ENCODE peak calls at places on chromosomes 16 and 17, in five cellular contexts. One of them, this sample, is unnamed.

GRCh38 chr16:85643631-85644030 is 30.5 kb downstream of the GSE1 start:
- DNase-seq in mesothelial cell of epicardium: no peak
- DNase-seq in adrenal gland: no peak
- DNase-seq in WTC11: no peak
- DNase-seq in AG10803: no peak
- DNase-seq in this sample: no peak

GRCh38 chr16:154223-155030 is 2.0 kb downstream of the HBZ start:
- DNase-seq in mesothelial cell of epicardium: no peak
- DNase-seq in AG10803: no peak
- DNase-seq in adrenal gland: no peak
- DNase-seq in WTC11: no peak
- DNase-seq in this sample: no peak

GRCh38 chr16:53449816-53450517 is 15.7 kb downstream of the RBL2 start:
- DNase-seq in AG10803: no peak
- DNase-seq in adrenal gland: no peak
- DNase-seq in mesothelial cell of epicardium: no peak
- DNase-seq in WTC11: no peak
- DNase-seq in this sample: no peak

GRCh38 chr17:79777844-79778503 is at the start of gene CBX2:
- DNase-seq in mesothelial cell of epicardium: peak
- DNase-seq in AG10803: peak
- DNase-seq in WTC11: peak
- DNase-seq in adrenal gland: peak
- DNase-seq in this sample: peak

GRCh38 chr16:29761882-29762281 is 16.1 kb upstream of the C16orf54 start:
- DNase-seq in AG10803: no peak
- DNase-seq in WTC11: no peak
- DNase-seq in mesothelial cell of epicardium: no peak
- DNase-seq in adrenal gland: peak
- DNase-seq in this sample: no peak

GRCh38 chr17:57594767-57595166 is 150.3 kb downstream of the CCDC182 start:
- DNase-seq in WTC11: no peak
- DNase-seq in mesothelial cell of epicardium: no peak
- DNase-seq in AG10803: no peak
- DNase-seq in adrenal gland: no peak
- DNase-seq in this sample: no peak

GRCh38 chr17:1574697-1575471 is 12.3 kb upstream of the PITPNA start:
- DNase-seq in mesothelial cell of epicardium: no peak
- DNase-seq in WTC11: peak
- DNase-seq in AG10803: no peak
- DNase-seq in adrenal gland: no peak
- DNase-seq in this sample: no peak

GRCh38 chr17:13597723-13598347 is 3.9 kb downstream of the HS3ST3A1 start:
- DNase-seq in WTC11: peak
- DNase-seq in adrenal gland: peak
- DNase-seq in AG10803: peak
- DNase-seq in mesothelial cell of epicardium: no peak
- DNase-seq in this sample: no peak

GRCh38 chr17:63203652-63204051 is 237.6 kb downstream of the TANC2 start:
- DNase-seq in mesothelial cell of epicardium: no peak
- DNase-seq in AG10803: no peak
- DNase-seq in adrenal gland: no peak
- DNase-seq in WTC11: no peak
- DNase-seq in this sample: no peak

GRCh38 chr16:48053346-48053745 is 102.4 kb downstream of the ABCC12 start:
- DNase-seq in WTC11: peak
- DNase-seq in adrenal gland: peak
- DNase-seq in mesothelial cell of epicardium: peak
- DNase-seq in AG10803: peak
- DNase-seq in this sample: no peak
- TF ChIP-seq CTCF in WTC11: no peak
- TF ChIP-seq CTCF in adrenal gland: no peak
- TF ChIP-seq CTCF in mesothelial cell of epicardium: no peak
- TF ChIP-seq CTCF in AG10803: no peak
- TF ChIP-seq CTCF in this sample: no peak

GRCh38 chr17:5439446-5439764 is 450 bp upstream of the C1QBP start:
- DNase-seq in WTC11: no peak
- DNase-seq in AG10803: no peak
- DNase-seq in adrenal gland: no peak
- DNase-seq in mesothelial cell of epicardium: no peak
- DNase-seq in this sample: no peak
- TF ChIP-seq CTCF in WTC11: no peak
- TF ChIP-seq CTCF in AG10803: no peak
- TF ChIP-seq CTCF in adrenal gland: no peak
- TF ChIP-seq CTCF in mesothelial cell of epicardium: peak
- TF ChIP-seq CTCF in this sample: peak

GRCh38 chr16:5056347-5056746 is 9.4 kb downstream of the C16orf89 start:
- DNase-seq in adrenal gland: no peak
- DNase-seq in WTC11: peak
- DNase-seq in AG10803: no peak
- DNase-seq in mesothelial cell of epicardium: no peak
- DNase-seq in this sample: no peak
- TF ChIP-seq CTCF in adrenal gland: peak
- TF ChIP-seq CTCF in WTC11: peak
- TF ChIP-seq CTCF in AG10803: peak
- TF ChIP-seq CTCF in mesothelial cell of epicardium: no peak
- TF ChIP-seq CTCF in this sample: peak

DNA sequence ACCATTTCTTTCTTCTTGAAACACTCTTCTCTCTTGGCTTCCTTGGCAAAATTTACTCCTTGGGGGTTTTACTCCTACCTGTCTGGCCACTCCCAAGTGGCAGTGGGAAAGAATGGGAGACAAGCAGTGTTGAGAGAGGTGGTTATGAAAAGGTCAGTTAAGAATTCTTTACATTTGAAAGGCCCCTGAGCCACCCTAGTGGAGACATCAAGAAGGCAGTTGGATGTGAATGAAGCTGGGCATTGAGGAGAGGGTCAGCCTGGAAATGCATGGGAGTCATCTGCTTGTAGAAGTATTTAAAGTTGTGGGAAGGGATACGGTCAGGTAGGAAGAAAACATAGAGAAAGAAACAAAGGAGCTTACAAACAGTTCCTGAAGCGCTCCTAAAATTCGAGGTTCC is 42.3 kb upstream of the CCNF start:
- DNase-seq in mesothelial cell of epicardium: no peak
- DNase-seq in adrenal gland: no peak
- DNase-seq in WTC11: peak
- DNase-seq in AG10803: no peak
- DNase-seq in this sample: no peak
- TF ChIP-seq CTCF in mesothelial cell of epicardium: no peak
- TF ChIP-seq CTCF in adrenal gland: peak
- TF ChIP-seq CTCF in WTC11: peak
- TF ChIP-seq CTCF in AG10803: no peak
- TF ChIP-seq CTCF in this sample: peak

GRCh38 chr16:50448522-50448921 is 79.7 kb upstream of the BRD7 start:
- DNase-seq in AG10803: no peak
- DNase-seq in mesothelial cell of epicardium: no peak
- DNase-seq in adrenal gland: no peak
- DNase-seq in WTC11: peak
- DNase-seq in this sample: no peak
- TF ChIP-seq CTCF in AG10803: no peak
- TF ChIP-seq CTCF in mesothelial cell of epicardium: no peak
- TF ChIP-seq CTCF in adrenal gland: no peak
- TF ChIP-seq CTCF in WTC11: peak
- TF ChIP-seq CTCF in this sample: peak

GRCh38 chr17:50079334-50080095 is 15.6 kb upstream of the PDK2 start:
- DNase-seq in WTC11: peak
- DNase-seq in adrenal gland: peak
- DNase-seq in mesothelial cell of epicardium: no peak
- DNase-seq in AG10803: peak
- DNase-seq in this sample: no peak
- TF ChIP-seq CTCF in WTC11: peak
- TF ChIP-seq CTCF in adrenal gland: peak
- TF ChIP-seq CTCF in mesothelial cell of epicardium: no peak
- TF ChIP-seq CTCF in AG10803: peak
- TF ChIP-seq CTCF in this sample: peak

GRCh38 chr17:59693582-59693981 is 13.6 kb downstream of the PTRH2 start:
- DNase-seq in adrenal gland: no peak
- DNase-seq in AG10803: no peak
- DNase-seq in mesothelial cell of epicardium: no peak
- DNase-seq in WTC11: no peak
- DNase-seq in this sample: no peak
- TF ChIP-seq CTCF in adrenal gland: no peak
- TF ChIP-seq CTCF in AG10803: no peak
- TF ChIP-seq CTCF in mesothelial cell of epicardium: no peak
- TF ChIP-seq CTCF in WTC11: no peak
- TF ChIP-seq CTCF in this sample: no peak